ENCODE peak calls at places on chromosomes 7 and 10, in four cellular contexts. W, V, Y and C are unnamed samples. For H3K27me3, the result is how much of the 10 kb centered on the place peaks cover.

GRCh38 chr7:127245582-127245981 is 7.2 kb downstream of the GRM8 start:
- DNase-seq in W (no peak), V (no peak), Y (no peak), C (no peak)

GRCh38 chr10:13990392-13990805 is 340.3 kb downstream of the FRMD4A start:
- DNase-seq in W (peak), V (no peak), Y (no peak), C (no peak)

GRCh38 chr7:99010281-99010680 is 131.9 kb downstream of the TRRAP start:
- DNase-seq in W (peak), V (no peak), Y (peak), C (no peak)

GRCh38 chr7:99193527-99194214 is 14.2 kb downstream of the KPNA7 start:
- DNase-seq in W (no peak), V (no peak), Y (no peak), C (no peak)

GRCh38 chr7:155411718-155412415 is 46.1 kb upstream of the EN2 start:
- DNase-seq in W (no peak), V (no peak), Y (no peak), C (no peak)

GRCh38 chr7:28258240-28258639 is 77.6 kb upstream of the JAZF1 start:
- DNase-seq in W (no peak), V (no peak), Y (no peak), C (no peak)

GRCh38 chr10:8380833-8381491 is 326.5 kb downstream of the GATA3 start:
- DNase-seq in W (no peak), V (no peak), Y (no peak), C (no peak)

GRCh38 chr10:48253970-48254657 is 20.4 kb downstream of the FRMPD2 start:
- DNase-seq in W (no peak), V (no peak), Y (no peak), C (no peak)

GRCh38 chr7:140923358-140924006 is 1.2 kb downstream of the BRAF start:
- DNase-seq in W (no peak), V (no peak), Y (no peak), C (no peak)

GRCh38 chr7:80641548-80641947 is 3.1 kb downstream of the CD36 start:
- DNase-seq in W (no peak), V (no peak), Y (no peak), C (no peak)

GRCh38 chr7:70334883-70335282 is 736.6 kb downstream of the AUTS2 start:
- DNase-seq in W (no peak), V (no peak), Y (no peak), C (no peak)

GRCh38 chr10:8453587-8453986 is 399.1 kb downstream of the GATA3 start:
- DNase-seq in W (no peak), V (no peak), Y (no peak), C (peak)

GRCh38 chr10:118662228-118663035 is 67.0 kb upstream of the PRLHR start:
- DNase-seq in W (no peak), V (peak), Y (no peak), C (no peak)

GRCh38 chr7:55733584-55733983 is 129.0 kb downstream of the SEPTIN14 start:
- DNase-seq in W (no peak), V (no peak), Y (no peak), C (no peak)

GRCh38 chr7:85185355-85186082 is 1.3 kb downstream of the SEMA3D start:
- DNase-seq in W (peak), V (peak), Y (peak), C (peak)

GRCh38 chr10:97939446-97939990 is 89.9 kb downstream of the GOLGA7B start:
- DNase-seq in W (no peak), V (no peak), Y (no peak), C (no peak)

GRCh38 chr7:27151945-27152815 is at the start of gene HOXA3:
- DNase-seq in W (peak), V (peak), Y (peak), C (peak)

GRCh38 chr10:72487521-72487920 is 132.8 kb upstream of the DNAJB12 start:
- DNase-seq in W (no peak), V (no peak), Y (no peak), C (no peak)

GRCh38 chr7:151692721-151693120 is 173.0 kb upstream of the RHEB start:
- DNase-seq in W (no peak), V (no peak), Y (no peak), C (no peak)

GRCh38 chr10:79149662-79150443 is 81.1 kb downstream of the ZMIZ1 start:
- DNase-seq in W (peak), V (peak), Y (peak), C (peak)

GRCh38 chr7:30862987-30863693 is 48.5 kb upstream of the AQP1 start:
- DNase-seq in W (no peak), V (no peak), Y (no peak), C (no peak)

GRCh38 chr7:30865077-30865476 is 46.6 kb upstream of the AQP1 start:
- DNase-seq in W (no peak), V (no peak), Y (no peak), C (no peak)

GRCh38 chr7:30864146-30864545 is 47.5 kb upstream of the AQP1 start:
- DNase-seq in W (no peak), V (no peak), Y (no peak), C (no peak)

GRCh38 chr7:30861612-30862011 is 50.0 kb upstream of the AQP1 start:
- DNase-seq in W (no peak), V (no peak), Y (no peak), C (no peak)

DNA sequence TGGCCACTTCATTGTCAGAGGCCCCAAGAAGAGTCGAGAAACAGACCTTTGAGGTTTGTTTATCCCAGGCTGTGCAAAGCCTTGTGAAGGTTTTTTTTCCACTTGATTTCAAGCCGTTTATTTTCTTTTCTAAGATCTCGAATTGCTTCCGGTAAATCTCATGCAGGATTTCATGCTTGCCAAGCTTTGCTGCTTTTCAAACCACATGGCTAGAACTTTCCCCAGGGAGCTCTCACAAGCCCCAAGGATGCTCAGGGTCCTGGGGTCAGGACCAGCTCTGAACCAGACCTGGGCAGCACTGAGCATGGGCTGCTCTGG is 48.0 kb upstream of the AQP1 start:
- DNase-seq in W (no peak), V (no peak), Y (no peak), C (no peak)
- H3K27me3 ChIP-seq in W (under half), V (under half), Y (under half), C (under half)

GRCh38 chr7:5423272-5423843 is at the start of gene TNRC18:
- DNase-seq in W (peak), V (peak), Y (no peak), C (no peak)
- TF ChIP-seq EP300 in W (no peak), V (no peak), Y (no peak), C (no peak)

DNA sequence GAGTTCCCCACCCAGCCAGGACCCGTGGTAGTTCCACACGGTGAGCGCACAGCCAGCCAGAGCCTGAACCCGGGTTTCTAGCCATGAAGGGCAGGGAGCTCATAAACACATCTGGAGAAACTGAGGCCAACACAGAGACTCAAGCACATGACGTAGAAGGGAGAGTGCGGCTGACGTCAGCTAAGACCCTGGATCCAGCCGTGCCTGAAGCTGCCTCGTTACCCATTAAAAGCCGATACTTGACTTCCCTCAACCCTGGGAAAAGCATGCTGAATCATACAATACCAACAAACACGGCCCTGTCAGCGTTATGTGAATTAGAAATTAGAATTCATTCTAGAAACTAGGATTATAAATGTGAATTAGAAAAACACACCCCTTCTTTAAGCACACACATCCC is 65.2 kb upstream of the PDGFA start:
- DNase-seq in W (no peak), V (no peak), Y (no peak), C (no peak)
- TF ChIP-seq POLR2A in W (no peak), V (no peak), Y (no peak), C (no peak)

DNA sequence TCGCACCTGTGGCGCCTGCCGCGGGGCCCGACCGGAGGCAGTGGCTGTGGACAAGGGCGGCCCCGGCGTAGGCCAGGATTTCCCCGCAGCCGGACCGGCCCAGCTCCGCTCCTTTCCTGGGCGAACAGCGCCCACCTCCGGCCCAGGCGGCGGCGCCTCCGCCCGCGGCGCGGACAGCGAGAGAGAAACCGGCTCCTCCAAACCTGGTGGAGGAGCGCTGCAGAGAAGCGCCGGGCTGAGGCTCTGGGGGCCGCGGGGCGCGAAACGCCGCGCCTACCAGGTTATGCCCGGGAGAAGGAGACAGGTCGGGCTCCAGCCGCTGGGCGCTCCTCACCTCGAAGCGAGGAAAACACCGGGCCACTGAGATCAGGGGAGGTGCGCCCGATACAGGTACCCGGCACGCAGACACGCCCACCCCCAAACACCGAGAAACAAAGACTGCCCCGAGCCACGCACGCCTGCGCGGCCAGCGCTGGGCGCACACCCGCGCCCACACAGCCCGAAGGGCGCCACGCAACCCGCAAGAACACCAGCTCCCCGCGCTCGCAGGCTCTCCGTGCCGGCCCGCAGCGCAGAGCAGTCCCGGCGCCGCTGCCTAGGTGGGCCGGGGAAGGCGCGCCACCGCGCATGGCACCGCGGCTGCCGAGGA is 3.3 kb downstream of the GRID1 start:
- DNase-seq in W (no peak), V (no peak), Y (peak), C (peak)
- H3K27me3 ChIP-seq in W (under half), V (half or more), Y (half or more), C (half or more)

GRCh38 chr7:101099969-101100781 is 14.9 kb downstream of the TRIM56 start:
- DNase-seq in W (peak), V (peak), Y (peak), C (peak)
- TF ChIP-seq EP300 in W (peak), V (peak), Y (peak), C (no peak)

GRCh38 chr10:19819419-19820033 is 3.3 kb downstream of the PLXDC2 start:
- DNase-seq in W (peak), V (peak), Y (no peak), C (no peak)
- TF ChIP-seq POLR2A in W (no peak), V (no peak), Y (no peak), C (no peak)

GRCh38 chr10:46551701-46552525 is 4.5 kb downstream of the GPRIN2 start:
- DNase-seq in W (peak), V (peak), Y (peak), C (no peak)

GRCh38 chr10:46549171-46550075 is 7.0 kb downstream of the GPRIN2 start:
- DNase-seq in W (peak), V (peak), Y (peak), C (peak)

GRCh38 chr10:46550076-46550790 is 6.2 kb downstream of the GPRIN2 start:
- DNase-seq in W (peak), V (peak), Y (peak), C (peak)

GRCh38 chr10:46552526-46553237 is 3.8 kb downstream of the GPRIN2 start:
- DNase-seq in W (no peak), V (peak), Y (peak), C (peak)

GRCh38 chr10:46550795-46551700 is 5.4 kb downstream of the GPRIN2 start:
- DNase-seq in W (peak), V (peak), Y (peak), C (peak)
- H3K27me3 ChIP-seq in W (under half), V (under half), Y (under half), C (under half)

DNA sequence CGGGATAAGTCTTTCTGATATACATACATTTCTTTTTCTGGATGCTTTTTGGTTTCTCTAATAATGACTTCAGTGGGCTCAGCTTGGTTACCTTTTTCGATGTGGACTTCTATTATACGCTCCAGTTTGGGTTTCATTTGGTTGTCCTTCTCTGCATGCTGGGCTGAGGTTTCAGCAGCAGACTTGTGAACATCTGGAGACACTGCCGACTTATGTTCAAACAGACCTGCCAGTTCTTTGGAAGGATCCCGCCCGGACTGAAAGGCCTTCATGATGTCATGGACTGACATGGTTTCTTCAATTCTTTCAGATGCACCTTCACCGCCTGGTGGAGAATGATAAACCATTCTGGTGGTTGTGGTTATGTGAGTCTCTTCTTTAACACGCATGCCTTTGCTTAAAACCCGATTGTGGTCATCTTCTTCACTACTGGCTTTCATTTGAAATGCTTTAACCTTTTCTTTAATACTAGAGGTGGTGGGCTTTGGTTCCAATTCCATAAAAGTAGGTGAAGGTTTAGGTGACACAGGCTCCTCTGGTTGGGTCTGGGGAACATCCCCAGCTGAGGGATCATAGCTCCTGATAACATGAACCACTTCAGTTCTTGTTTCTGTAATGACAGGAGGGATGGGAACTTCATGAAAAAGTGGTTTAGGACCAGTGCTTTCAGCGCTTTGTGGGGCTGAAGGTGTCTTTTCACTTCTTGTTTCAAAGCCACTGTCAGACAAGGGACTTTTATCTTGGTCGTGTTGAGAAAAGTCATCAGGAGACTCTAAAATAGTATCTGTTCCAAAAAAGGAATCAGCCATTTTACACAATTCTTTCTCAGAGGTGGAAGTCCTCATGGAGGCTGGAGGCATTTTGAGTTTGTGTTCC is 167.7 kb upstream of the CCDC6 start:
- DNase-seq in W (no peak), V (no peak), Y (no peak), C (no peak)
- TF ChIP-seq EP300 in W (no peak), V (no peak), Y (no peak), C (no peak)

DNA sequence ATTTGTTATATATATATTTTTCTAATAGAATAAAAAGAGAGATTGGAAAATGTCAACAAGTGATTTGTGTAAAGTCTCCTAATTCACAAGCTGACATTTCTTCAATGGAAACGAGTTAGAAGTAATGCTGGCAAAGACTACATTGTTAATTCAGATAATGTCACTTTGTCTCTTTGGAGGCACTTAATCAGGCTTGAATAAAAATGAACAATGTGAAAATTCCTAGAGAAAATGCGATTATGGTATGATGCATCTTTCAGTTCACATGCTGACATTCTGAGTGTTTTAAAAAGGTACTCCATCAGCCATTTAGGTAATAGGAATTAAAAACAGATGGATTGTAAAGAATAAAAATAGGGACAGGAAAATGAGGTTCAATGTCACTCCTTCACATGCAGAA is 100.1 kb downstream of the SLC13A1 start:
- DNase-seq in W (no peak), V (no peak), Y (no peak), C (no peak)
- TF ChIP-seq POLR2A in W (no peak), V (no peak), Y (no peak), C (no peak)

DNA sequence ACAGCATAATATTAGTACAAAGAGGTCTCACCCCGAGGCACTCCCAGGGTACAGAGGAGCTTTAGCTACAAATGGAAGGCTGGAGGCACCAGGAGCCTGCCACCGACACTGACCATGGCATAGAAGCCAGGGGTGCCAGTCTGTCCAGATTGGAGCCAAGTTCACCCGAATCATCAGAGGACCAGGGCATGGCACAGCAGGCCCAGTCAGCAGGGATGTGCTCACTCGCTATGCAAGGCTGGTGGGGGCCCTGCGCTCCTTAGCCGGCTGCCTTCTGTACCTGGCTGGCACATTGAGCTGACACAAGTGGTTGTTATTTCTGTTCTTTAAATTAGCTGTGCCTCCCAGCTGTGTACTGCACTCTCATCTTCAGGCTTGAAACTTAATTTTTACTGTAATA is 149.3 kb downstream of the TCERG1L start:
- DNase-seq in W (no peak), V (no peak), Y (no peak), C (no peak)
- H3K27me3 ChIP-seq in W (under half), V (under half), Y (under half), C (under half)